ENCODE peak calls at places on chromosomes 16 and 17, in four cellular contexts. G is CD8-positive, alpha-beta memory T cell; L is thoracic aorta; Z is IMR-90. D is an unnamed sample. For H3K9me3, the result is how much of the 10 kb centered on the place peaks cover.

GRCh38 chr17:75440738-75441448 is 15.5 kb upstream of the TMEM94 start:
- DNase-seq in Z (no peak), G (no peak), L (no peak), D (no peak)

GRCh38 chr16:3495166-3495565 is at the start of gene C16orf90:
- DNase-seq in L (no peak), Z (no peak), G (no peak), D (no peak)

GRCh38 chr17:38605852-38606645 is at the start of gene SRCIN1:
- DNase-seq in L (no peak), Z (peak), G (peak), D (no peak)

GRCh38 chr16:3876160-3876559 is 4.4 kb downstream of the CREBBP start:
- DNase-seq in Z (no peak), L (no peak), G (no peak), D (no peak)

GRCh38 chr17:81870155-81870977 is 771 bp downstream of the ARHGDIA start:
- DNase-seq in Z (peak), G (peak), L (no peak), D (peak)

GRCh38 chr17:72308744-72309395 is 188.1 kb downstream of the SOX9 start:
- DNase-seq in Z (peak), L (no peak), G (no peak), D (no peak)

GRCh38 chr17:64130559-64131001 is 636 bp upstream of the ERN1 start:
- DNase-seq in Z (peak), L (peak), G (peak), D (no peak)

GRCh38 chr16:88461291-88462269 is 8.5 kb downstream of the ZFPM1 start:
- DNase-seq in Z (no peak), L (no peak), G (no peak), D (no peak)

GRCh38 chr17:4560837-4561241 is 462 bp upstream of the GGT6 start:
- DNase-seq in Z (no peak), G (no peak), L (no peak), D (no peak)

GRCh38 chr16:1052791-1053521 is 19.6 kb upstream of the SSTR5 start:
- DNase-seq in L (no peak), Z (no peak), G (no peak), D (no peak)

GRCh38 chr16:22250522-22250921 is 44.4 kb downstream of the EEF2K start:
- DNase-seq in G (no peak), L (no peak), Z (no peak), D (no peak)

GRCh38 chr17:80866050-80866793 is 125.4 kb upstream of the CHMP6 start:
- DNase-seq in G (peak), L (no peak), Z (peak), D (peak)

GRCh38 chr16:81987121-81987520 is 24.1 kb downstream of the SDR42E1 start:
- DNase-seq in L (no peak), G (no peak), Z (no peak), D (no peak)

GRCh38 chr16:22624038-22624656 is 113.5 kb downstream of the NPIPB5 start:
- DNase-seq in G (no peak), Z (no peak), L (no peak), D (no peak)

GRCh38 chr17:55298111-55298510 is 33.4 kb downstream of the HLF start:
- DNase-seq in Z (no peak), L (no peak), G (no peak), D (no peak)

DNA sequence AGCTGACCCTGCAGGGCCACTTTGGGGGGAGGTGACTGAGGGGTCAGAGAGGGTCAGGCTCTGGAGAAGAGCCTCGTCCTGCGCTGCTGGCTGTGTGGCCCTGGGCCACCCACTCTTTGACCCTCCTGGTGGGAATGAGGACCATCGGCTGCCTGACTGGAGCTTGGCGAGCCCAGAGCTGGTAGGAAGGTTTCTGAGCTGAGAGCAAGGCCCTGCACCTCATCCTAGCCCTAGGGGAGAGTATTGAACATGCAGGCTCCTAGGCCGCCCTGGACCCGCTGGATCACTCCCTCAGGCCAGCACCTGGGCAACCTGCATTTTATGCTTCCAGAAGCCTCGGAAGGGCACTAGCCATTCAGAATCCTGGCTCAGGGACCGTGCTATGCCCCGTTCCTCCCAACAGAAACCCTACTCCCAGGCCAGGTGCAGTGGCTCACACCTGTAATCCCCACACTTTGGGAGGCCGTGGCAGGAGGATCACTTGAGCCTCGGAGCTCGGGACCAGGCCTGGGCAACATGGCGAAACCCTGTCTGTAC is 14.5 kb downstream of the MAP2K3 start:
- DNase-seq in Z (no peak), G (no peak), L (no peak), D (no peak)
- H3K9me3 ChIP-seq in Z (under half), G (under half), L (under half), D (under half)

GRCh38 chr17:11719852-11720251 is 121.6 kb downstream of the DNAH9 start:
- DNase-seq in Z (no peak), G (no peak), L (no peak), D (no peak)

GRCh38 chr17:11719203-11719602 is 120.9 kb downstream of the DNAH9 start:
- DNase-seq in L (no peak), Z (no peak), G (no peak), D (no peak)

GRCh38 chr17:11720816-11721215 is 122.5 kb downstream of the DNAH9 start:
- DNase-seq in G (no peak), Z (no peak), L (no peak), D (no peak)
- H3K9me3 ChIP-seq in G (under half), Z (under half), L (under half), D (under half)

DNA sequence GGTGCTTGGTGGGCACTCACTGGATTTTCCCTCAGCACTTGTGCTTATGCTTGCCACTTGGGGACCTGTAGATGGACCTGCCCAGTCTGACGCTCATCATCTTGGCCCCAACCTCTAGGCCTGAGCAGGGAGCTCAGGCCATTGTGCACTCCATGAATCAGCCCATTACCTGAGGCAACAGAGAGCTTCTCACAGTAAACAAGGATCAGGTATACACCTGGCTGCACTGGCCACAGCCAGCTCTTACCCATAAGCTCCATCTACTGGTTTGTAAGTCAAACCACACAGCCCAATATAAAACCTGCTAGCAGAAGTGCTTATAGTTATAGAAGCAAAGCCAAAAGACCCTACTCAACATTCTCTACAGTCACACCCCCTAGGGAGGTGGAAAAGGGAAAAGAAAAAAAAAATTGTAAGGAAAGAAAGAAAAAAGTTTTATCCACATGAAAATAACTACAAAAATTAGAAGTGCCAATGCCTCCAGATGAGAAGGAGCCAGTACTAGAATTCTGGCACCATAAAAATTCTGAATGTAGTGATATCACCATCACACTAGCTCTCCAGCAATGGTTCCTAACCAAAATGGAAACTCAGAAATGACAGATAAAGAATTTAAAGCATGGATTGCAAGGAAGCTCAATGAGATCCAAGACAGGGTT is 87.8 kb upstream of the CDH5 start:
- DNase-seq in G (no peak), Z (no peak), L (no peak), D (no peak)
- H3K9me3 ChIP-seq in G (under half), Z (under half), L (under half), D (under half)

GRCh38 chr16:35687071-35687470 is 2227.7 kb downstream of the TP53TG3F start:
- DNase-seq in Z (no peak), L (no peak), G (no peak), D (no peak)
- H3K9me3 ChIP-seq in Z (under half), L (under half), G (under half), D (under half)

DNA sequence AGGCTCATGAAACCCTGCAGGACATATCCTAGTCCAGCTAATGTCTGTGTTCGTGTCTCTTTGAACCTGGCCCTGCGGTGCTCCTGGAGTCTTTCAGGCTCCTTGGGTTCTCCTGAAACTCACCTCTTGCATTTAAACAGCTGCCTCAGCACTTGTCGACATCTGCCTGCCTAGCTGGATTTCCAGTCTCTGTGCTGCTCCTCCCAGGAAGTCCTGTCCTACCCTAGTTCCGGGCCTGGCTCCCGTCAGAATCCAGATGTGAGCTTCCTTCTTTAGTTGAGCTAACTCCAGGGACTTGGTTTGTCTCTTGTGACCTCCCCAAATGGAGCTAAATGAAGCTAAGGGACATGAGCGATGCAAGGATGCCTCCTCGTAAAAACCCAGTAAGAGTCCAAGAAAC is 155.2 kb upstream of the PIRT start:
- DNase-seq in Z (no peak), G (no peak), L (no peak), D (no peak)
- H3K9me3 ChIP-seq in Z (under half), G (under half), L (under half), D (under half)

DNA sequence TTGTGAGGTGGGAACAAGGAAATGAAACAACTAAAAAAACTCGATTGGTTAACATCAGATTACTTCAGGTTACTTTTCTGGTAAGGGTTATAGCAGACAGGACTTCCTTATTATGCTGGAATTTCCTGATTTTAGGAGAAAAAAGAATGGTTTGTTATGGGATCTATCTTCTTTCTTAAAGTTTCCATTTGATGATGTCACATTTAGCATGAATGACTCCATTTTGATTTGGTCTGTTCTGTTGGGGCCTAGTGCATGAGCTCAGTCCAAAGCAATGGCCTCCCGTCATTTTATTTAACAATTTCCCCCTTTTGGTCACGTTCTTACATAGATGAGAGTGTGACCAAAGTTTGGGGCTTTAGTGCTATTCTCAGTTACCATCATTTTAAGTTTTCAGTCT is 210.7 kb downstream of the KCNJ2 start:
- DNase-seq in G (no peak), Z (no peak), L (no peak), D (no peak)
- H3K9me3 ChIP-seq in G (under half), Z (under half), L (under half), D (under half)

GRCh38 chr16:71443714-71444113 is 1.9 kb upstream of the TLE7 start:
- DNase-seq in G (no peak), Z (no peak), L (no peak), D (no peak)
- H3K9me3 ChIP-seq in G (under half), Z (half or more), L (half or more), D (under half)

GRCh38 chr16:84411768-84412167 is 43.4 kb downstream of the ATP2C2 start:
- DNase-seq in Z (no peak), G (no peak), L (no peak), D (no peak)

GRCh38 chr16:84412262-84412661 is 43.9 kb downstream of the ATP2C2 start:
- DNase-seq in Z (no peak), L (no peak), G (no peak), D (no peak)

GRCh38 chr16:84407588-84408313 is 39.4 kb downstream of the ATP2C2 start:
- DNase-seq in L (no peak), G (no peak), Z (no peak), D (no peak)

GRCh38 chr16:84408314-84408690 is 40.0 kb downstream of the ATP2C2 start:
- DNase-seq in Z (no peak), G (no peak), L (no peak), D (no peak)

DNA sequence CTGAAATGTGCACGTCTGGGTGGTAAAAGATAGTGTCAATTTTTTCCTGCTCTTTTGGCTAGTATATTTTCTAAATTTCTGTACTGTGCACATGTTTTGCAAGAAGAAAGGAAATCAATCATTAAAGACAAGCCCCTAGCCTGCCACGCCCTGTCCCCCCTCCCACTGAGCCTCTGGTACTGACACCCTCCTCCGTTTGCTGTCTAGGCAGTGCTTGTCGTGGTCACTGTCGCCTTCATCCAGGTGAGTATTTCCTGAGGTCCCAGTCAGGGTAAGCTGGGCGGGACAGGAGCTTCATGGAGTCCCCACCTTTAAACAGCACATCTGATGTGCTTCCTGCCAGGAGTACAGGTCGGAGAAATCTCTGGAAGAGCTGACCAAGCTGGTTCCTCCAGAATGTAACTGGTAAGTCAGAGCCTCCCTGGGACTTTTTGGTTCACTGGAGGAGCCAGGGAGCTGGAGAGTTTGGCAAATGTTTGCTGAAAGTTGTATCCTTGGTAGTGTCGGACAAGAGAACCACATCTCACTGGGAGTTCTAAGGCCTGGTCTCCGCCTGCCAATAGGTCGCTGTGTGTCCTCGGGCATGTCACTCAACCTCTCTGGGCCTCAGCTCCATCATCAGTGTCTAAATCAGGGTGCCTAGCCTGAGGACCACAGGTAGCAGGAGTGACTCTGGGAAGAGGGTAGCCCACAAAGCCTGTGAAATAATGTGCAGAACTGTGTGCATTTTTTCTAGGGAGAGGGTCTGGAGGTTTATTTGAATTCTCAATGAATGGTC is 42.2 kb downstream of the ATP2C2 start:
- DNase-seq in Z (no peak), L (no peak), G (no peak), D (no peak)
- H3K9me3 ChIP-seq in Z (under half), L (under half), G (under half), D (under half)

GRCh38 chr17:27079660-27080059 is 214.3 kb upstream of the WSB1 start:
- DNase-seq in G (no peak), Z (no peak), L (no peak), D (no peak)

GRCh38 chr17:27082023-27082774 is 211.7 kb upstream of the WSB1 start:
- DNase-seq in G (no peak), L (no peak), Z (no peak), D (no peak)

GRCh38 chr17:27076814-27077213 is 217.1 kb upstream of the WSB1 start:
- DNase-seq in Z (no peak), L (no peak), G (no peak), D (no peak)

GRCh38 chr17:27081002-27081638 is 212.8 kb upstream of the WSB1 start:
- DNase-seq in L (no peak), G (no peak), Z (no peak), D (no peak)

DNA sequence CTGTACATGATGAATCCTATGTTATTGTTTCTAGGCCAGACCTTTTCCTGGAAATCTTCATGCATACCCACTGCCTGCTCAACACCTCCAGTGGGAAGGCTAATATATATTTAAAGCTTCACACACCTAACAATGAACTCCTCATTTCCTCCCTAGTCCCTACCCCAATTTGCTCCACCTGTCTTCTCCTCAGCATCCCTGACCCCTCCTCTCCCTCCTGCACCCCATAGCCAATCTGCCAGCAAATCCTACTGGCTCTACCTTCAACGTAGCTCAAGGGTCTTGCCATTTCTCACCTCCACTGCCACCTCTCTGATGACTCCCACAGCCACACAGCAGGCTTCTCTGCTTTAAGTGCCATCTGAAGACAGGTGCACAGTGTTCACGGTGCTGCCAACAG is 215.6 kb upstream of the WSB1 start:
- DNase-seq in G (no peak), L (no peak), Z (no peak), D (no peak)
- H3K9me3 ChIP-seq in G (under half), L (under half), Z (under half), D (under half)